ENCODE peak calls at places on chromosomes 7 and 10, in eight cellular contexts. D is gastrocnemius medialis; W is colonic mucosa; B is lower lobe of right lung; Q is cardiac muscle cell; G is left lung; C is body of pancreas; F is CD4-positive, alpha-beta T cell. U is an unnamed sample.

GRCh38 chr7:47283497-47284131 is 298.3 kb downstream of the TNS3 start:
- DNase-seq in D (no peak), W (peak), B (no peak), Q (no peak), G (no peak), C (no peak), F (no peak), U (no peak)

GRCh38 chr10:49759787-49760551 is 2.2 kb downstream of the OGDHL start:
- DNase-seq in D (no peak), W (no peak), B (no peak), Q (no peak), G (no peak), C (no peak), F (no peak), U (no peak)

GRCh38 chr10:110525349-110526260 is 27.9 kb downstream of the DUSP5 start:
- DNase-seq in D (no peak), W (no peak), B (no peak), Q (no peak), G (no peak), C (no peak), F (no peak), U (no peak)

GRCh38 chr10:3946234-3947229 is 161.5 kb upstream of the KLF6 start:
- DNase-seq in D (no peak), W (no peak), B (no peak), Q (no peak), G (no peak), C (no peak), F (no peak), U (no peak)

GRCh38 chr7:140304071-140304799 is 94.1 kb downstream of the SLC37A3 start:
- DNase-seq in D (no peak), W (no peak), B (no peak), Q (no peak), G (no peak), C (no peak), F (peak), U (no peak)

GRCh38 chr7:99041526-99041925 is 102.4 kb downstream of the SMURF1 start:
- DNase-seq in D (no peak), W (peak), B (no peak), Q (no peak), G (no peak), C (no peak), F (no peak), U (no peak)

GRCh38 chr10:91349381-91349780 is 60.8 kb upstream of the HECTD2 start:
- DNase-seq in D (peak), W (no peak), B (no peak), Q (peak), G (peak), C (peak), F (no peak), U (no peak)

GRCh38 chr7:17638727-17639126 is 301.6 kb downstream of the SNX13 start:
- DNase-seq in D (no peak), W (no peak), B (no peak), Q (no peak), G (no peak), C (no peak), F (no peak), U (no peak)

GRCh38 chr10:70191906-70192305 is 21.6 kb upstream of the SAR1A start:
- DNase-seq in D (no peak), W (no peak), B (no peak), Q (no peak), G (no peak), C (no peak), F (no peak), U (no peak)

GRCh38 chr7:31192996-31193395 is 140.9 kb downstream of the ADCYAP1R1 start:
- DNase-seq in D (no peak), W (peak), B (peak), Q (peak), G (peak), C (peak), F (no peak), U (peak)

GRCh38 chr7:90459888-90460287 is 9.6 kb upstream of the PTTG1IP2 start:
- DNase-seq in D (no peak), W (no peak), B (no peak), Q (no peak), G (no peak), C (no peak), F (no peak), U (no peak)

GRCh38 chr7:99422091-99422624 is 13.4 kb downstream of the BUD31 start:
- DNase-seq in D (no peak), W (no peak), B (no peak), Q (no peak), G (no peak), C (no peak), F (no peak), U (no peak)

GRCh38 chr7:131131012-131131745 is 196.5 kb upstream of the MKLN1 start:
- DNase-seq in D (no peak), W (no peak), B (no peak), Q (no peak), G (no peak), C (no peak), F (no peak), U (no peak)

GRCh38 chr7:131130324-131130723 is 197.4 kb upstream of the MKLN1 start:
- DNase-seq in D (no peak), W (no peak), B (no peak), Q (no peak), G (no peak), C (no peak), F (no peak), U (no peak)

GRCh38 chr7:131131746-131132431 is 195.8 kb upstream of the MKLN1 start:
- DNase-seq in D (no peak), W (no peak), B (no peak), Q (no peak), G (no peak), C (no peak), F (no peak), U (no peak)
- H3K27ac ChIP-seq in D (peak), W (no peak), B (no peak), Q (no peak), G (no peak), C (no peak), F (no peak), U (no peak)

GRCh38 chr7:107108951-107109350 is 59.9 kb upstream of the HBP1 start:
- DNase-seq in D (no peak), W (no peak), B (no peak), Q (no peak), G (no peak), C (no peak), F (no peak), U (no peak)
- TF ChIP-seq CTCF in D (no peak), W (no peak), B (no peak), Q (no peak), G (no peak), C (no peak), F (no peak), U (no peak)

DNA sequence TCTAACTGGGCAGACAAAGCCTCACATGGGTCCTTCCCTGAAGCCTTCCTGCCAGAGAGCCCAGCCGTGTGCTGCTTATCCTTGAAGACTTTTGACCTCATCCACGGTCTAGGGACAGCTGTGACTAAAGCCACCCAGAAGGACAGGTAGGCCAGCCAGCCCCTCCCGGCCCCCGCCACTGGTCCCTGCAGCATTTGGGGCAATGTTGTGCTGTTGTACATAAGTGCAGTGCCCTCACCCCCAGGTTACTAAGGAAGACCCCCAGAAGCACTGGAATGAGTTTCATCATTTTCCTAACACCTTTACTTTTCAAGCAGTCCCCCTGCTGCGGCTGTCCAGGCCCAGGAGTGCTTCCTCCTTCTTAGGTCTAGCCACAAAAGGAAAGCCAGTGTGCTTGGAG is 43.0 kb downstream of the TMEM209 start:
- DNase-seq in D (no peak), W (no peak), B (no peak), Q (no peak), G (no peak), C (no peak), F (no peak), U (no peak)
- H3K27ac ChIP-seq in D (no peak), W (no peak), B (no peak), Q (no peak), G (no peak), C (no peak), F (no peak), U (no peak)

GRCh38 chr7:37832194-37832593 is 16.2 kb upstream of the NME8 start:
- DNase-seq in D (peak), W (peak), B (peak), Q (no peak), G (peak), C (peak), F (no peak), U (peak)

GRCh38 chr7:37833107-37833817 is 15.1 kb upstream of the NME8 start:
- DNase-seq in D (peak), W (peak), B (peak), Q (peak), G (peak), C (peak), F (peak), U (no peak)

GRCh38 chr7:37831214-37831613 is 17.2 kb upstream of the NME8 start:
- DNase-seq in D (no peak), W (no peak), B (no peak), Q (no peak), G (no peak), C (no peak), F (no peak), U (no peak)

GRCh38 chr7:37833818-37834146 is 14.6 kb upstream of the NME8 start:
- DNase-seq in D (no peak), W (no peak), B (no peak), Q (no peak), G (no peak), C (no peak), F (no peak), U (no peak)
- TF ChIP-seq CTCF in D (no peak), W (no peak), B (no peak), Q (no peak), G (no peak), C (no peak), F (peak), U (no peak)

GRCh38 chr10:124738441-124738840 is 5.7 kb downstream of the FAM53B start:
- DNase-seq in D (no peak), W (peak), B (no peak), Q (no peak), G (no peak), C (no peak), F (no peak), U (no peak)
- H3K27ac ChIP-seq in D (peak), W (no peak), B (no peak), Q (no peak), G (no peak), C (no peak), F (no peak), U (peak)

U was measured in upper lobe of right lung.